ENCODE peak calls at places on chromosomes 16 and 17, in ten cellular contexts. One of them, this sample, is unnamed.
A peak's percentile ranks its signal among the peaks of the same experiment; 100 is the strongest.

GRCh38 chr17:22669721-22670120 is 977.4 kb downstream of the KCNJ18 start:
- DNase-seq in effector memory CD4-positive, alpha-beta T cell: no peak
- DNase-seq in SJCRH30: no peak
- DNase-seq in psoas muscle: no peak
- DNase-seq in colonic mucosa: no peak
- DNase-seq in Peyer's patch: no peak
- DNase-seq in lower lobe of right lung: no peak
- DNase-seq in fibroblast of lung: no peak
- DNase-seq in HCT116: no peak
- DNase-seq in A549: no peak
- DNase-seq in this sample: peak; percentile 51

GRCh38 chr16:75130150-75130771 is 13.7 kb upstream of the LDHD start:
- DNase-seq in effector memory CD4-positive, alpha-beta T cell: no peak
- DNase-seq in SJCRH30: no peak
- DNase-seq in psoas muscle: no peak
- DNase-seq in colonic mucosa: no peak
- DNase-seq in Peyer's patch: no peak
- DNase-seq in lower lobe of right lung: no peak
- DNase-seq in fibroblast of lung: no peak
- DNase-seq in HCT116: no peak
- DNase-seq in A549: no peak
- DNase-seq in this sample: peak; percentile 13

GRCh38 chr17:52026075-52026474 is 132.4 kb downstream of the CA10 start:
- DNase-seq in effector memory CD4-positive, alpha-beta T cell: no peak
- DNase-seq in SJCRH30: no peak
- DNase-seq in psoas muscle: no peak
- DNase-seq in colonic mucosa: no peak
- DNase-seq in Peyer's patch: no peak
- DNase-seq in lower lobe of right lung: no peak
- DNase-seq in fibroblast of lung: no peak
- DNase-seq in HCT116: no peak
- DNase-seq in A549: no peak
- DNase-seq in this sample: no peak

GRCh38 chr16:66605177-66605999 is 884 bp downstream of the CMTM3 start:
- DNase-seq in effector memory CD4-positive, alpha-beta T cell: peak; percentile 5
- DNase-seq in SJCRH30: peak; percentile 53
- DNase-seq in psoas muscle: peak; percentile 76
- DNase-seq in colonic mucosa: peak; percentile 45
- DNase-seq in Peyer's patch: peak; percentile 40
- DNase-seq in lower lobe of right lung: peak; percentile 69
- DNase-seq in fibroblast of lung: peak; percentile 63
- DNase-seq in HCT116: no peak
- DNase-seq in A549: peak; percentile 32
- DNase-seq in this sample: peak; percentile 27

GRCh38 chr16:77652399-77652798 is 69.9 kb upstream of the NUDT7 start:
- DNase-seq in effector memory CD4-positive, alpha-beta T cell: no peak
- DNase-seq in SJCRH30: no peak
- DNase-seq in psoas muscle: no peak
- DNase-seq in colonic mucosa: no peak
- DNase-seq in Peyer's patch: no peak
- DNase-seq in lower lobe of right lung: no peak
- DNase-seq in fibroblast of lung: no peak
- DNase-seq in HCT116: no peak
- DNase-seq in A549: no peak
- DNase-seq in this sample: no peak

GRCh38 chr17:956905-957304 is 22.7 kb downstream of the NXN start:
- DNase-seq in effector memory CD4-positive, alpha-beta T cell: no peak
- DNase-seq in SJCRH30: no peak
- DNase-seq in psoas muscle: no peak
- DNase-seq in colonic mucosa: no peak
- DNase-seq in Peyer's patch: no peak
- DNase-seq in lower lobe of right lung: no peak
- DNase-seq in fibroblast of lung: peak; percentile 51
- DNase-seq in HCT116: no peak
- DNase-seq in A549: peak; percentile 70
- DNase-seq in this sample: peak; percentile 45

GRCh38 chr17:77011173-77012011 is 129.4 kb upstream of the SEC14L1 start:
- DNase-seq in effector memory CD4-positive, alpha-beta T cell: no peak
- DNase-seq in SJCRH30: peak; percentile 69
- DNase-seq in psoas muscle: no peak
- DNase-seq in colonic mucosa: peak; percentile 59
- DNase-seq in Peyer's patch: peak; percentile 49
- DNase-seq in lower lobe of right lung: peak; percentile 7
- DNase-seq in fibroblast of lung: peak; percentile 16
- DNase-seq in HCT116: peak; percentile 48
- DNase-seq in A549: peak; percentile 65
- DNase-seq in this sample: peak; percentile 83

GRCh38 chr16:35377142-35377541 is 1917.7 kb downstream of the TP53TG3F start:
- DNase-seq in effector memory CD4-positive, alpha-beta T cell: no peak
- DNase-seq in SJCRH30: no peak
- DNase-seq in psoas muscle: no peak
- DNase-seq in colonic mucosa: no peak
- DNase-seq in Peyer's patch: no peak
- DNase-seq in lower lobe of right lung: no peak
- DNase-seq in fibroblast of lung: no peak
- DNase-seq in HCT116: no peak
- DNase-seq in A549: no peak
- DNase-seq in this sample: no peak

GRCh38 chr17:1270210-1271019 is at the start of gene BHLHA9:
- DNase-seq in effector memory CD4-positive, alpha-beta T cell: no peak
- DNase-seq in SJCRH30: no peak
- DNase-seq in psoas muscle: no peak
- DNase-seq in colonic mucosa: peak; percentile 50
- DNase-seq in Peyer's patch: no peak
- DNase-seq in lower lobe of right lung: no peak
- DNase-seq in fibroblast of lung: no peak
- DNase-seq in HCT116: no peak
- DNase-seq in A549: no peak
- DNase-seq in this sample: no peak

DNA sequence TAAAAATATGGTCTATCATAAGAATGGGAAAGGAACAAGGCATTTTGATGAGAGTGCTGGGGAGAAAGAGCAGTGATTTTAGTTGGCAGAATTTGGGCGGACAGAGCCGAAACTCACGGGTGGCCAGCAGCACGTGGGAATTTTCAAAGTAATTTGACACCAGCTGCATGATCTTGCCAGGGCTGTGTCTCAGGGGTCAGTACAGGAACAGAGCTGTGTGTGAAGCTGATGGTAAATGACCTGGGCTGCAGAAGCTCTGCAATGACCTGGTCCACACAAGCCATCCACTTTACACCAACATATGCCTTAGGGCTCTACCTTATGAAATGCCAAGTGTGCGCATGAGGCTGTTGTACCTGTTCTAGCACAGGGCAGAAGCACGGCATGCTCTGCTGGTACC is 112.0 kb downstream of the ZFHX3 start:
- DNase-seq in effector memory CD4-positive, alpha-beta T cell: no peak
- DNase-seq in SJCRH30: no peak
- DNase-seq in psoas muscle: no peak
- DNase-seq in colonic mucosa: no peak
- DNase-seq in Peyer's patch: no peak
- DNase-seq in lower lobe of right lung: no peak
- DNase-seq in fibroblast of lung: no peak
- DNase-seq in HCT116: no peak
- DNase-seq in A549: no peak
- DNase-seq in this sample: no peak
- H3K4me1 ChIP-seq in effector memory CD4-positive, alpha-beta T cell: no peaks in the 10 kb centered on the region
- H3K4me1 ChIP-seq in SJCRH30: peaks cover 24% of the 10 kb centered on the region
- H3K4me1 ChIP-seq in psoas muscle: peaks cover 74% of the 10 kb centered on the region
- H3K4me1 ChIP-seq in colonic mucosa: peaks cover 7% of the 10 kb centered on the region
- H3K4me1 ChIP-seq in Peyer's patch: no peaks in the 10 kb centered on the region
- H3K4me1 ChIP-seq in lower lobe of right lung: peaks cover 56% of the 10 kb centered on the region
- H3K4me1 ChIP-seq in fibroblast of lung: peaks cover 23% of the 10 kb centered on the region
- H3K4me1 ChIP-seq in HCT116: peaks cover 26% of the 10 kb centered on the region
- H3K4me1 ChIP-seq in A549: peaks cover 52% of the 10 kb centered on the region
- H3K4me1 ChIP-seq in this sample: peaks cover 41% of the 10 kb centered on the region

GRCh38 chr17:49971848-49972485 is 3.0 kb downstream of the DLX4 start:
- DNase-seq in effector memory CD4-positive, alpha-beta T cell: no peak
- DNase-seq in SJCRH30: no peak
- DNase-seq in psoas muscle: no peak
- DNase-seq in colonic mucosa: no peak
- DNase-seq in Peyer's patch: no peak
- DNase-seq in lower lobe of right lung: peak; percentile 50
- DNase-seq in fibroblast of lung: no peak
- DNase-seq in HCT116: no peak
- DNase-seq in A549: no peak
- DNase-seq in this sample: no peak
- H3K4me3 ChIP-seq in effector memory CD4-positive, alpha-beta T cell: no peak overlapping the region
- H3K4me3 ChIP-seq in SJCRH30: no peak overlapping the region
- H3K4me3 ChIP-seq in psoas muscle: peak overlapping the region; percentile 18
- H3K4me3 ChIP-seq in colonic mucosa: no peak overlapping the region
- H3K4me3 ChIP-seq in Peyer's patch: no peak overlapping the region
- H3K4me3 ChIP-seq in lower lobe of right lung: peak overlapping the region; percentile 3
- H3K4me3 ChIP-seq in fibroblast of lung: no peak overlapping the region
- H3K4me3 ChIP-seq in HCT116: no peak overlapping the region
- H3K4me3 ChIP-seq in A549: no peak overlapping the region
- H3K4me3 ChIP-seq in this sample: no peak overlapping the region

GRCh38 chr16:7345423-7345822 is 12.8 kb downstream of the RBFOX1 start:
- DNase-seq in effector memory CD4-positive, alpha-beta T cell: no peak
- DNase-seq in SJCRH30: peak; percentile 63
- DNase-seq in psoas muscle: no peak
- DNase-seq in colonic mucosa: no peak
- DNase-seq in Peyer's patch: no peak
- DNase-seq in lower lobe of right lung: no peak
- DNase-seq in fibroblast of lung: no peak
- DNase-seq in HCT116: no peak
- DNase-seq in A549: no peak
- DNase-seq in this sample: no peak
- H3K4me1 ChIP-seq in effector memory CD4-positive, alpha-beta T cell: no peaks in the 10 kb centered on the region
- H3K4me1 ChIP-seq in SJCRH30: peaks cover 38% of the 10 kb centered on the region
- H3K4me1 ChIP-seq in psoas muscle: peaks cover 78% of the 10 kb centered on the region
- H3K4me1 ChIP-seq in colonic mucosa: no peaks in the 10 kb centered on the region
- H3K4me1 ChIP-seq in Peyer's patch: no peaks in the 10 kb centered on the region
- H3K4me1 ChIP-seq in lower lobe of right lung: no peaks in the 10 kb centered on the region
- H3K4me1 ChIP-seq in fibroblast of lung: no peaks in the 10 kb centered on the region
- H3K4me1 ChIP-seq in HCT116: no peaks in the 10 kb centered on the region
- H3K4me1 ChIP-seq in A549: no peaks in the 10 kb centered on the region
- H3K4me1 ChIP-seq in this sample: no peaks in the 10 kb centered on the region

GRCh38 chr16:4744758-4745569 is 10.6 kb downstream of the DNAAF8 start:
- DNase-seq in effector memory CD4-positive, alpha-beta T cell: no peak
- DNase-seq in SJCRH30: peak; percentile 27
- DNase-seq in psoas muscle: no peak
- DNase-seq in colonic mucosa: no peak
- DNase-seq in Peyer's patch: no peak
- DNase-seq in lower lobe of right lung: no peak
- DNase-seq in fibroblast of lung: no peak
- DNase-seq in HCT116: no peak
- DNase-seq in A549: no peak
- DNase-seq in this sample: no peak

GRCh38 chr16:4746991-4747574 is 12.7 kb downstream of the DNAAF8 start:
- DNase-seq in effector memory CD4-positive, alpha-beta T cell: no peak
- DNase-seq in SJCRH30: no peak
- DNase-seq in psoas muscle: no peak
- DNase-seq in colonic mucosa: no peak
- DNase-seq in Peyer's patch: no peak
- DNase-seq in lower lobe of right lung: no peak
- DNase-seq in fibroblast of lung: no peak
- DNase-seq in HCT116: no peak
- DNase-seq in A549: no peak
- DNase-seq in this sample: no peak

GRCh38 chr16:4747906-4748681 is 13.8 kb downstream of the DNAAF8 start:
- DNase-seq in effector memory CD4-positive, alpha-beta T cell: no peak
- DNase-seq in SJCRH30: no peak
- DNase-seq in psoas muscle: no peak
- DNase-seq in colonic mucosa: no peak
- DNase-seq in Peyer's patch: no peak
- DNase-seq in lower lobe of right lung: no peak
- DNase-seq in fibroblast of lung: no peak
- DNase-seq in HCT116: no peak
- DNase-seq in A549: no peak
- DNase-seq in this sample: no peak

GRCh38 chr16:4746215-4746614 is 11.9 kb downstream of the DNAAF8 start:
- DNase-seq in effector memory CD4-positive, alpha-beta T cell: no peak
- DNase-seq in SJCRH30: no peak
- DNase-seq in psoas muscle: no peak
- DNase-seq in colonic mucosa: no peak
- DNase-seq in Peyer's patch: no peak
- DNase-seq in lower lobe of right lung: no peak
- DNase-seq in fibroblast of lung: no peak
- DNase-seq in HCT116: no peak
- DNase-seq in A549: no peak
- DNase-seq in this sample: no peak

GRCh38 chr16:4743217-4743897 is 9.0 kb downstream of the DNAAF8 start:
- DNase-seq in effector memory CD4-positive, alpha-beta T cell: no peak
- DNase-seq in SJCRH30: no peak
- DNase-seq in psoas muscle: no peak
- DNase-seq in colonic mucosa: peak; percentile 58
- DNase-seq in Peyer's patch: no peak
- DNase-seq in lower lobe of right lung: no peak
- DNase-seq in fibroblast of lung: no peak
- DNase-seq in HCT116: no peak
- DNase-seq in A549: no peak
- DNase-seq in this sample: no peak
- H3K4me3 ChIP-seq in effector memory CD4-positive, alpha-beta T cell: no peak overlapping the region
- H3K4me3 ChIP-seq in SJCRH30: no peak overlapping the region
- H3K4me3 ChIP-seq in psoas muscle: no peak overlapping the region
- H3K4me3 ChIP-seq in colonic mucosa: peak overlapping the region; percentile 32
- H3K4me3 ChIP-seq in Peyer's patch: no peak overlapping the region
- H3K4me3 ChIP-seq in lower lobe of right lung: peak overlapping the region; percentile 21
- H3K4me3 ChIP-seq in fibroblast of lung: no peak overlapping the region
- H3K4me3 ChIP-seq in HCT116: no peak overlapping the region
- H3K4me3 ChIP-seq in A549: no peak overlapping the region
- H3K4me3 ChIP-seq in this sample: no peak overlapping the region

DNA sequence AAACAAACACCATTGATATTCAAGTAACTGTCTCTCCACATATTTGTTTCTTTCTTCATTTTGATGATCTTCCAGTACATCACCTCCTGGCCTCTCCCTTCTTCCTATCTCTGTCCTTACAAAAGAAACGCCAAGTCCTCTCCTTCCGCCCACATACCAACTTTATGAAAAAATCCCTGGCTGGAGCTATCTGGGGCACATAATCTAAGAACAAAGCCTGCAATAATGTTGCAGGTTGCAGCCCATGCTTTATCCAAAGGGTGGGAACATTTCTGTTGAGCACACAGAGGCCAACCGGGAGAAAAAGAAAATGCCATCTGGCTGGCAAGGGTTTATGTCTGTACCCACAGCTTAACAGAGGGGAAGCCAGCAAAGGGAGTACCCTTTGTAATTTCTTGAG is 409.6 kb downstream of the SOX9 start:
- DNase-seq in effector memory CD4-positive, alpha-beta T cell: no peak
- DNase-seq in SJCRH30: no peak
- DNase-seq in psoas muscle: no peak
- DNase-seq in colonic mucosa: no peak
- DNase-seq in Peyer's patch: no peak
- DNase-seq in lower lobe of right lung: no peak
- DNase-seq in fibroblast of lung: no peak
- DNase-seq in HCT116: no peak
- DNase-seq in A549: no peak
- DNase-seq in this sample: no peak
- H3K4me1 ChIP-seq in effector memory CD4-positive, alpha-beta T cell: no peaks in the 10 kb centered on the region
- H3K4me1 ChIP-seq in SJCRH30: no peaks in the 10 kb centered on the region
- H3K4me1 ChIP-seq in psoas muscle: no peaks in the 10 kb centered on the region
- H3K4me1 ChIP-seq in colonic mucosa: peaks cover 3% of the 10 kb centered on the region
- H3K4me1 ChIP-seq in Peyer's patch: no peaks in the 10 kb centered on the region
- H3K4me1 ChIP-seq in lower lobe of right lung: no peaks in the 10 kb centered on the region
- H3K4me1 ChIP-seq in fibroblast of lung: no peaks in the 10 kb centered on the region
- H3K4me1 ChIP-seq in HCT116: no peaks in the 10 kb centered on the region
- H3K4me1 ChIP-seq in A549: peaks cover 35% of the 10 kb centered on the region
- H3K4me1 ChIP-seq in this sample: no peaks in the 10 kb centered on the region

GRCh38 chr16:49484454-49484853 is 110.8 kb downstream of the C16orf78 start:
- DNase-seq in effector memory CD4-positive, alpha-beta T cell: no peak
- DNase-seq in SJCRH30: peak; percentile 65
- DNase-seq in psoas muscle: peak; percentile 84
- DNase-seq in colonic mucosa: peak; percentile 65
- DNase-seq in Peyer's patch: peak; percentile 38
- DNase-seq in lower lobe of right lung: peak; percentile 56
- DNase-seq in fibroblast of lung: no peak
- DNase-seq in HCT116: no peak
- DNase-seq in A549: no peak
- DNase-seq in this sample: no peak
- H3K4me3 ChIP-seq in effector memory CD4-positive, alpha-beta T cell: no peak overlapping the region
- H3K4me3 ChIP-seq in SJCRH30: peak overlapping the region; percentile 23
- H3K4me3 ChIP-seq in psoas muscle: peak overlapping the region; percentile 43
- H3K4me3 ChIP-seq in colonic mucosa: peak overlapping the region; percentile 11
- H3K4me3 ChIP-seq in Peyer's patch: no peak overlapping the region
- H3K4me3 ChIP-seq in lower lobe of right lung: peak overlapping the region; percentile 19
- H3K4me3 ChIP-seq in fibroblast of lung: no peak overlapping the region
- H3K4me3 ChIP-seq in HCT116: no peak overlapping the region
- H3K4me3 ChIP-seq in A549: peak overlapping the region; percentile 17
- H3K4me3 ChIP-seq in this sample: no peak overlapping the region